ENCODE peak calls at places on chromosomes 5 and 9, in eight cellular contexts. V is A549, J is adrenal gland, Z is uterus, P is K562, U is upper lobe of left lung, E is prostate gland, F is IMR-90. L is an unnamed sample.

GRCh38 chr9:89996106-89996505 is 391.3 kb downstream of the GADD45G start:
- DNase-seq in Z (no peak), E (peak), V (no peak), F (no peak), U (no peak), P (no peak), J (no peak), L (no peak)

GRCh38 chr9:70011366-70011765 is 32.3 kb upstream of the MAMDC2 start:
- DNase-seq in J (no peak), E (no peak), V (no peak), U (no peak), F (peak), P (no peak), Z (no peak), L (no peak)

GRCh38 chr5:43627028-43627427 is 24.0 kb downstream of the NNT start:
- DNase-seq in U (no peak), F (peak), V (peak), Z (no peak), E (no peak), J (peak), P (peak), L (no peak)

GRCh38 chr9:35646583-35647265 is 4.0 kb downstream of the SIT1 start:
- DNase-seq in J (peak), Z (peak), F (peak), U (peak), P (peak), V (peak), E (peak), L (peak)

GRCh38 chr9:87642330-87643110 is 83.4 kb upstream of the CTSL start:
- DNase-seq in V (no peak), P (no peak), Z (no peak), J (no peak), E (no peak), U (peak), F (no peak), L (no peak)

GRCh38 chr9:91220021-91220420 is 141.7 kb downstream of the AUH start:
- DNase-seq in J (no peak), Z (no peak), E (no peak), F (no peak), U (no peak), V (no peak), P (no peak), L (no peak)

GRCh38 chr5:180744253-180744652 is 4.4 kb upstream of the OR2Y1 start:
- DNase-seq in P (no peak), J (no peak), U (no peak), E (no peak), F (no peak), V (no peak), Z (no peak), L (no peak)

GRCh38 chr9:122135529-122135859 is 24.1 kb downstream of the NDUFA8 start:
- DNase-seq in V (no peak), Z (no peak), J (no peak), U (no peak), E (no peak), F (no peak), P (no peak), L (no peak)

GRCh38 chr5:136613243-136613642 is 247.9 kb upstream of the TRPC7 start:
- DNase-seq in Z (no peak), E (no peak), U (no peak), V (no peak), F (no peak), J (no peak), P (no peak), L (no peak)

GRCh38 chr5:173920866-173921265 is 32.7 kb downstream of the CPEB4 start:
- DNase-seq in F (peak), U (no peak), J (no peak), P (no peak), Z (no peak), E (no peak), V (no peak), L (no peak)

GRCh38 chr9:128383007-128383753 is 12.0 kb downstream of the URM1 start:
- DNase-seq in J (no peak), V (no peak), U (no peak), P (no peak), Z (no peak), F (no peak), E (no peak), L (no peak)

GRCh38 chr9:115111854-115112253 is 6.1 kb downstream of the TNC start:
- DNase-seq in U (no peak), E (no peak), V (no peak), F (no peak), P (no peak), Z (no peak), J (no peak), L (no peak)

GRCh38 chr9:115115924-115116323 is 2.0 kb downstream of the TNC start:
- DNase-seq in F (peak), Z (no peak), J (no peak), V (peak), E (no peak), U (no peak), P (no peak), L (no peak)

GRCh38 chr9:115114541-115114940 is 3.4 kb downstream of the TNC start:
- DNase-seq in F (no peak), U (no peak), Z (no peak), V (no peak), J (no peak), P (no peak), E (no peak), L (no peak)

GRCh38 chr9:115115117-115115880 is 2.7 kb downstream of the TNC start:
- DNase-seq in J (no peak), F (peak), U (no peak), V (no peak), Z (no peak), E (no peak), P (no peak), L (no peak)

DNA sequence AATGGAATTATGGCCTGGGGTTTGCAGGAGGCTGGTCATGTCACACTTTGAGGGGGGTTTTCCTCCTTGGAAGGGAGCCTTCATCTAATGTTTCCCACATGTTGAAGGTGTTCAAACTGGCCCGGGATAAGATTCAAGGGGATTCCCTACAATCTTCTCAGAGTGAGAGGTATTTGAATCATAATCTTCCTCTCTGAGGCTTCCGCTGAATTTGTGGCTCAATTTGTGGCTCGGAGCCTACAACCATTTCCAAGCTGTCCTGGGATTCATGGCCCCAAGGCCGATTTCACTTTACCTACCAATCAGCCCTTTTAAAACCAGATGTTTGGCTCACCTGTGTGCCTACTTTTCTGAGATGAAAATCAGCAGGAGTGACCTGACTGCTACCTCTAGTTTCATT is 3.9 kb downstream of the TNC start:
- DNase-seq in Z (no peak), F (no peak), E (no peak), P (no peak), V (no peak), J (no peak), U (no peak), L (no peak)
- TF ChIP-seq POLR2A in Z (no peak), F (no peak), E (no peak), P (no peak), V (no peak), J (no peak), U (no peak), L (no peak)

GRCh38 chr5:178120661-178121357 is 7.5 kb downstream of the N4BP3 start:
- DNase-seq in V (peak), U (peak), J (peak), P (peak), Z (peak), F (peak), E (peak), L (peak)
- TF ChIP-seq POLR2A in V (no peak), U (no peak), J (no peak), P (no peak), Z (no peak), F (no peak), E (no peak), L (no peak)

GRCh38 chr5:33440482-33441240 is at the start of gene TARS1:
- DNase-seq in F (peak), J (peak), E (peak), U (peak), V (peak), P (peak), Z (peak), L (peak)
- TF ChIP-seq POLR2A in F (peak), J (peak), E (peak), U (peak), V (peak), P (peak), Z (peak), L (no peak)

DNA sequence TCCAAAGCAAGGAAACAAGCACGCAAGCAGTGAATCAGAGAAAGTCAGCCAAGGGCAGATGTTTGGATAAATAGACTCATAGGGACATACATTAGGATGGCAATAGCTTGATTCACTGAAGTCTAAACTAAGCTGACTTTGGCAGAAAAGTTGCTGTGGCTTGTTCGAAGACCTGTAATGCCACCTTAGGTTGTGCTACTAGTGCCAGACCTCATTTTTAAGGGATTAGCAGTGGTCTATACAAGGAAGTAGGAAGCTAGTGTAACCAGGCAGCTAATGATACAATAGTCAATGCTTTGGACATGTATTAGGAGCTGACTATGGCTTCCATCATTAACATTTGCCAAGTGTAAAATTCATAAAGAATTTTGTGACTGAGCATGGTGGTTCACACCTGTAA is 63.1 kb downstream of the FCHO2 start:
- DNase-seq in Z (no peak), U (no peak), F (no peak), J (no peak), V (no peak), E (no peak), P (no peak), L (no peak)
- TF ChIP-seq POLR2A in Z (no peak), U (no peak), F (no peak), J (no peak), V (no peak), E (no peak), P (no peak), L (no peak)

GRCh38 chr9:124280176-124280691 is 22.5 kb downstream of the NEK6 start:
- DNase-seq in J (peak), V (no peak), Z (peak), F (peak), E (peak), P (no peak), U (peak), L (no peak)
- TF ChIP-seq POLR2A in J (no peak), V (no peak), Z (peak), F (no peak), E (no peak), P (no peak), U (no peak), L (no peak)

GRCh38 chr9:136662656-136663310 is at the start of gene EGFL7:
- DNase-seq in J (peak), P (peak), E (no peak), Z (peak), U (peak), V (no peak), F (no peak), L (no peak)
- TF ChIP-seq POLR2A in J (peak), P (peak), E (no peak), Z (peak), U (peak), V (no peak), F (no peak), L (no peak)

GRCh38 chr5:178189433-178189832 is 2.3 kb upstream of the GMCL2 start:
- DNase-seq in E (no peak), V (no peak), Z (no peak), J (no peak), F (no peak), U (no peak), P (no peak), L (no peak)
- TF ChIP-seq POLR2A in E (no peak), V (no peak), Z (no peak), J (no peak), F (no peak), U (no peak), P (no peak), L (no peak)

L was measured in stomach.